ENCODE peak calls at places on chromosomes 11 and 22, in five cellular contexts. E is GM12865, J is brain microvascular endothelial cell, H is dorsolateral prefrontal cortex, I is left ventricle myocardium inferior. A is an unnamed sample.

GRCh38 chr11:117189941-117190544 is 9.1 kb upstream of the TAGLN start:
- DNase-seq in E (no peak), J (no peak), H (no peak), I (no peak), A (no peak)

GRCh38 chr11:11605821-11606450 is 15.9 kb downstream of the GALNT18 start:
- DNase-seq in E (no peak), J (no peak), H (no peak), I (no peak), A (no peak)

GRCh38 chr22:47174671-47175111 is 412.2 kb downstream of the TBC1D22A start:
- DNase-seq in E (no peak), J (no peak), H (no peak), I (no peak), A (no peak)

GRCh38 chr22:39149915-39150847 is 2.3 kb downstream of the CBX7 start:
- DNase-seq in E (no peak), J (no peak), H (peak), I (no peak), A (no peak)

GRCh38 chr11:47861762-47862161 is 13.6 kb upstream of the NUP160 start:
- DNase-seq in E (no peak), J (peak), H (no peak), I (no peak), A (peak)

GRCh38 chr22:42291287-42291686 is 20.8 kb upstream of the TCF20 start:
- DNase-seq in E (no peak), J (no peak), H (no peak), I (no peak), A (no peak)

GRCh38 chr11:120068114-120068573 is 69.8 kb downstream of the TRIM29 start:
- DNase-seq in E (peak), J (peak), H (no peak), I (no peak), A (no peak)

GRCh38 chr11:125280646-125281045 is 116.1 kb downstream of the PKNOX2 start:
- DNase-seq in E (no peak), J (no peak), H (no peak), I (no peak), A (no peak)

GRCh38 chr22:23874871-23875270 is 17.2 kb downstream of the SLC2A11 start:
- DNase-seq in E (no peak), J (no peak), H (no peak), I (no peak), A (no peak)

GRCh38 chr11:18844753-18845367 is 53.3 kb upstream of the PTPN5 start:
- DNase-seq in E (peak), J (peak), H (no peak), I (no peak), A (peak)

GRCh38 chr22:20155330-20156041 is 4.6 kb upstream of the CCDC188 start:
- DNase-seq in E (peak), J (peak), H (peak), I (peak), A (peak)

GRCh38 chr11:17992916-17993315 is 19.9 kb downstream of the SERGEF start:
- DNase-seq in E (no peak), J (no peak), H (peak), I (no peak), A (no peak)

GRCh38 chr11:18765554-18765953 is 26.0 kb downstream of the PTPN5 start:
- DNase-seq in E (no peak), J (no peak), H (no peak), I (no peak), A (no peak)

GRCh38 chr11:44305149-44305642 is 4.7 kb downstream of the ALX4 start:
- DNase-seq in E (no peak), J (no peak), H (no peak), I (no peak), A (no peak)

GRCh38 chr11:10109836-10110235 is 184.2 kb downstream of the SBF2 start:
- DNase-seq in E (no peak), J (no peak), H (no peak), I (no peak), A (peak)

GRCh38 chr11:66643745-66644437 is 5.4 kb downstream of the RBM4 start:
- DNase-seq in E (no peak), J (no peak), H (no peak), I (no peak), A (no peak)
- H3K4me3 ChIP-seq in E (no peak), J (no peak), H (peak), I (peak), A (no peak)

DNA sequence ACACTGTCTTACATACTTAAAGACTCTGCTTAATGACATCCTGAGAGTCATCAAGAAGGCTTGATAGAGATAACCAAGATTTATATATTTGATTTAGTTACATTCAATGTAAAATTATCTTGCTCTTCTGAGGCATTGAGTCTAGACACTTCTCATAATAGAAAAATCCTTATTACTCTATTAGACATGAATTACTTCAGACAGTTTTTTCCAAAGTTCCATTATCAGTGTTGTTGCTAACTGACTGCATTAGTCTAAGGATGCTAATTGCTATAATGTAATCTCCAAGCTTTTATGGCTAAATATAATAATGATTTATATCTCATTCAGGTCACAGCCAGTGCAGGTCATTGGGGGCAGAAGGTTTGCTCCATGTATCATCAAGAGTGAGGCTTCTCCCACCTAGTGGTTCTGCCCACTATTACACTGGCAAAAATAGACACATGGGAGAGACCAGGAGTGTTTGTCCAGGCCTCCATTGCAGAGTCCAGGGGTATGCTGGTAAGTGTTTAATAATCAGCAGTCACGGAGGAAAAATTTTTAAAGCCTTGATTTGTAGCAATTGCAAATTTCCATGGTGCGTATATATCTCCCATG is 377.2 kb upstream of the DDI1 start:
- DNase-seq in E (no peak), J (no peak), H (no peak), I (no peak), A (peak)
- TF ChIP-seq CTCF in E (peak), J (peak), H (no peak), I (peak), A (peak)

DNA sequence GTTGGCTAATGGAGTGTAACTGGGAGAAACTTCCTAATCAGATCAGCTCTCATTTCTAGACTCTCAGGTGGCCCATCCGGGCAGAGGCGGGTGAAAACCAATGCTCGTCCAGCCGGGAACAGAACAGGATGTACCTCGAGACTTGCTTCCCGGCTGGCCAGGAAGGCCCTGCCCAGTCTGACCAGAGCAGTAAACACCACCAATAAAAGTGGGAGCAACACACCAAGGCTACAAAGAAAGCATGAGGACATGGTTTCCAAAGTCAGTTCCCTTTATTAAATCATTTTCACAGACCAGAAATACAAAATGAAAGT is 940 bp upstream of the TNKS1BP1 start:
- DNase-seq in E (no peak), J (no peak), H (no peak), I (peak), A (no peak)
- H3K4me3 ChIP-seq in E (peak), J (peak), H (peak), I (peak), A (peak)

GRCh38 chr11:102518296-102519094 is 12.1 kb downstream of the MMP7 start:
- DNase-seq in E (peak), J (no peak), H (no peak), I (no peak), A (no peak)
- TF ChIP-seq CTCF in E (peak), J (no peak), H (no peak), I (no peak), A (no peak)

DNA sequence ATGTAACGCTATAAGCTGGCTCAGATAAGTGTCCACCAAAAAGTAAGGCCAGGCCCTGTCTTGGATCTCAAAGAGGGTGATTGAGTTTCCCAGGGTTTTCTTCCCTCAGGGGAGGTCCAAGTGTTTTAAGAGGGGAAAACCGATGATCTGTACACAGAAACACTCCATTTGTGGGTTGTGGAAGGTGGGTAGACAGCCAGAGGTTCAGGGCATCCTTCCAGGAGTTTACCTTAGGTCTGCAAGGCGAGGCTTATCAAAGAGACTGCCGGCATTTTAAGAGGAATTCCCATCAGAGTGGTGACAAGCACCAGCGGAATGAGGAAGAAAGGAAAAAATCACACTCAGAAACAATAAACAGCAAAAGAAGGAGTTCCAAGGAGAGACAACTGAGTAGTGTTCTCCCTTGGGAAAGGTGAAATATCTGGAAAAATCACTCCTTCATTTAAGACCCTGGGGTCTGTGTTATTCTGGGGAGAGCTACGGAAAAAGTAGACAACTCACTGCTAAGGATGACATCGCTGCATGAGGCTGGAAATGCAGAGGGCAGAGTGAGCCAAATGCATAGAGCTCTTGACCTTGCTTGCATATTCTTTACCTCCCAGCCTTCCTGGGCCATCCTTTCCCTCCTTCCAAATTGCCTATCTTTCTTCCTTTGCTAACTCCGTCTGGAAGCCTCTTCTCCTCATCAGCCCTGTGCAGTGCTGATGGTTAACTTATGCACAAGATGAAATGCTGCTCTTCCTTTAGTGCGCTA is 22.1 kb upstream of the MMP7 start:
- DNase-seq in E (no peak), J (no peak), H (no peak), I (no peak), A (no peak)
- H3K4me3 ChIP-seq in E (no peak), J (no peak), H (no peak), I (no peak), A (no peak)

GRCh38 chr22:37202706-37203105 is 9.6 kb downstream of the SSTR3 start:
- DNase-seq in E (no peak), J (no peak), H (no peak), I (no peak), A (no peak)

GRCh38 chr22:37204045-37204655 is 8.1 kb downstream of the SSTR3 start:
- DNase-seq in E (no peak), J (no peak), H (no peak), I (no peak), A (no peak)

GRCh38 chr22:37201066-37201820 is 11.0 kb downstream of the SSTR3 start:
- DNase-seq in E (no peak), J (no peak), H (no peak), I (no peak), A (no peak)

GRCh38 chr22:37203354-37204044 is 8.8 kb downstream of the SSTR3 start:
- DNase-seq in E (no peak), J (no peak), H (no peak), I (no peak), A (no peak)

DNA sequence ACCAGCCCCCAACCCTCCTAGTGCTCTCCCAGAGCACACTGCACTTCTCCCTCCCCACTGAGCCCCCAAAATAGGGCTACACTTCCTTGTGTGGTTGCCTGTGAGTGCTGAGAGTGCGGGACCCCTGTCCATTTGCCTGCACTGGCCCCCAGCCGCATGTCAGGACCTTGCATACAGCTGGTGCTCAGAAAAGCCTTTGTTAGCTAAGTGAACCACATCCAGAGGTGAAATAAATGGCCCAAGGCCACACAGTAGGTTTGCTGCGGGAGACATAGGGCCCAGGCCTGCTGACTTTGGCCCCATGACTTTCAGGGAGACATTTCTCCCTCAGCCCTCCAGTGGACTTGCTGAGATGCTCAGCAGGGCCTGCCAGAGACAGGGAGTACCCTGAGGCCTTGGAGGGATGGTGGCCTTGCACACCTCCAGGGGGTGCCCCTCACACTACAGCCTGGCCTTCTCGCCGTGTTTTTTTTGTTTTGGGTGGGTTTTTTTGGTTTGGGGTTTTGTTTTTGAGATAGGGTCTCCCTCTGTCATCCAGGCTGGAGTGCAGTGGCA is 10.2 kb downstream of the SSTR3 start:
- DNase-seq in E (no peak), J (no peak), H (no peak), I (no peak), A (no peak)
- TF ChIP-seq CTCF in E (no peak), J (no peak), H (no peak), I (no peak), A (no peak)

DNA sequence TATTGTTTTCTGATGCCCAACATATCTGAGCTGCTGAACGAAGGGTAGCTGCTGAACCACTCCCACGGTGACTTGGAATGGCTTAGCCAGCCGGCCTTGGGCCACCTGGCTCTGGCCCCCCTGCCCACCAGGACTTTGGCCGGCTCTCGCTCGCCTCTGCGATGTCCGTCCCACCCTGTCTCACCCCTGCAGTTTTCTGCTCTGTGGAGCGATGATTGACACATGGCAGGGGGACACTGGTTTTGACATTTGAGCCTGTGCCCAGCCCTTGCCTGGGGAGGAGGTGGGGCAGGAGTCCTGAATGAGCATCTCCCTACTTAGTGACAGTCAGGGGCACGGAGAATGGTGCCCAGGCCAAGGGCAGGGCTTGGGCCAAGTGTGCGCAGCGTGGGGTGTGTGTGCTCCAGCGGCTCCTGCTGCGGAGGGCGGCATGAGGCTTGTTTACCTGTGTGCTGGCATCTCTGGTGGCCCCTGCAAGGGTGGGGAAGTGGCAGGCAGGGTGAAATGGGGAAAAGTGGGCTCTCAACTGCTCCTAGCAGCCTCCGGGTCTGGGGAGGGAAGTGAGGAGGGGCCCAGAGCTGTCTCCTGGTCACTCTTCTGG is 15.7 kb upstream of the CDKN1C start:
- DNase-seq in E (no peak), J (no peak), H (no peak), I (no peak), A (no peak)
- H3K4me3 ChIP-seq in E (no peak), J (peak), H (peak), I (peak), A (peak)